ENCODE peak calls at places on chromosomes 7 and 10, in four cellular contexts. One of them, this sample, is unnamed. For H3K9me3, the result is how much of the 10 kb centered on the place peaks cover.

GRCh38 chr7:85186521-85187241 is at the start of gene SEMA3D:
- DNase-seq in uterus: no peak
- DNase-seq in stomach: peak
- DNase-seq in sigmoid colon: peak
- DNase-seq in this sample: peak

GRCh38 chr7:121562274-121562673 is 166.2 kb upstream of the FAM3C start:
- DNase-seq in uterus: no peak
- DNase-seq in stomach: no peak
- DNase-seq in sigmoid colon: no peak
- DNase-seq in this sample: no peak

GRCh38 chr7:47950714-47951113 is 2.4 kb upstream of the PKD1L1 start:
- DNase-seq in uterus: peak
- DNase-seq in stomach: peak
- DNase-seq in sigmoid colon: no peak
- DNase-seq in this sample: no peak

GRCh38 chr7:47634273-47634672 is 52.4 kb upstream of the TNS3 start:
- DNase-seq in uterus: no peak
- DNase-seq in stomach: no peak
- DNase-seq in sigmoid colon: no peak
- DNase-seq in this sample: no peak

GRCh38 chr10:103676851-103677417 is 178.4 kb downstream of the SH3PXD2A start:
- DNase-seq in uterus: peak
- DNase-seq in stomach: no peak
- DNase-seq in sigmoid colon: peak
- DNase-seq in this sample: peak

GRCh38 chr7:104450861-104451260 is 122.5 kb downstream of the LHFPL3 start:
- DNase-seq in uterus: no peak
- DNase-seq in stomach: no peak
- DNase-seq in sigmoid colon: no peak
- DNase-seq in this sample: no peak

GRCh38 chr7:12423355-12423994 is 19.8 kb upstream of the VWDE start:
- DNase-seq in uterus: no peak
- DNase-seq in stomach: no peak
- DNase-seq in sigmoid colon: no peak
- DNase-seq in this sample: no peak

GRCh38 chr7:108382932-108383331 is 73.3 kb downstream of the NRCAM start:
- DNase-seq in uterus: no peak
- DNase-seq in stomach: no peak
- DNase-seq in sigmoid colon: no peak
- DNase-seq in this sample: no peak

GRCh38 chr7:26293569-26294308 is 2.1 kb downstream of the SNX10 start:
- DNase-seq in uterus: no peak
- DNase-seq in stomach: no peak
- DNase-seq in sigmoid colon: no peak
- DNase-seq in this sample: no peak

GRCh38 chr7:44195901-44196300 is 4.9 kb upstream of the YKT6 start:
- DNase-seq in uterus: no peak
- DNase-seq in stomach: no peak
- DNase-seq in sigmoid colon: peak
- DNase-seq in this sample: no peak

DNA sequence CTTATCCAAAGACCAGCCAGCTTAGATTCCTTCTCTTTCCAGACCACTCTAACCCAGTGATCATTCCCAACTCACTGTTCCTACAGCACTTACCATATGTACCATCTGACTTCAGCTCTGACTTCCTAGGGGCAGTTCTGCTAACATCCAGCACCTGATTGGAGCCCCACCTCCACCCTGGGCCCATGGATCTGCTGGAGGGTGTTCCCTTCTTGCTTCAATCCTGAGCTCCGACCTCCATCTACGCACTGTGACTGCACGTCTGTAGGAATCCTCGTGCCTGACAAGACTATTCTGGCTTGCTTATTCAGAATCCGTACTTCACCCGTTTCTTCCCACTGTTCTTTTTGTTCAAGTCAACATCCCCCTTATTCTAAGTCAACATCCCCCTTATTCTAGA is 57.6 kb downstream of the HIPK2 start:
- DNase-seq in uterus: no peak
- DNase-seq in stomach: no peak
- DNase-seq in sigmoid colon: no peak
- DNase-seq in this sample: no peak
- H3K9me3 ChIP-seq in uterus: under half
- H3K9me3 ChIP-seq in stomach: under half
- H3K9me3 ChIP-seq in sigmoid colon: under half
- H3K9me3 ChIP-seq in this sample: under half

GRCh38 chr7:27774717-27775328 is 34.9 kb downstream of the TAX1BP1 start:
- DNase-seq in uterus: no peak
- DNase-seq in stomach: no peak
- DNase-seq in sigmoid colon: no peak
- DNase-seq in this sample: no peak
- TF ChIP-seq CTCF in uterus: peak
- TF ChIP-seq CTCF in stomach: no peak
- TF ChIP-seq CTCF in sigmoid colon: peak
- TF ChIP-seq CTCF in this sample: peak

GRCh38 chr10:101905241-101905640 is 61.6 kb upstream of the KCNIP2 start:
- DNase-seq in uterus: no peak
- DNase-seq in stomach: no peak
- DNase-seq in sigmoid colon: no peak
- DNase-seq in this sample: no peak
- TF ChIP-seq POLR2A in uterus: no peak
- TF ChIP-seq POLR2A in stomach: no peak
- TF ChIP-seq POLR2A in sigmoid colon: no peak
- TF ChIP-seq POLR2A in this sample: no peak

DNA sequence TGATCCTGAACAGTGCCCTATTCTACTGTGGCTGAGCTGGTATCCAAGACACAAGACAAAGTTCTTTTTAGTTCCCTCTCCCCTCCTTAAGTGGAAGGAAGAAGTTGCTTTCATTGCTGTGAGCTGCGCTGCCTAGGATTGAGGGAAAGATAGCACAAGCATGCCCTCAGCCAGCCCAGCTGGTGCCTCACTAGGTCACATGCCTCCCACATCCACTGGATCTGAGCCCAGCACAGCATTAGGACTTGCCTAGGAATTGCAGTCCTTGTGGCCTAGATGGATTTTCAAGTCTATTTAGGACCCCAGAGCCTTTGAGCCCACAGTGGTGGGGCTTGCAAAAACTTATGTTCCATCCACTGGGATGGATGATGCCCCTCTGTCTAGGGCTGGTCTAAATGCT is 214.2 kb downstream of the ZNF248 start:
- DNase-seq in uterus: no peak
- DNase-seq in stomach: no peak
- DNase-seq in sigmoid colon: no peak
- DNase-seq in this sample: no peak
- H3K9me3 ChIP-seq in uterus: under half
- H3K9me3 ChIP-seq in stomach: under half
- H3K9me3 ChIP-seq in sigmoid colon: under half
- H3K9me3 ChIP-seq in this sample: under half

GRCh38 chr7:100629117-100629711 is 12.1 kb downstream of the TFR2 start:
- DNase-seq in uterus: no peak
- DNase-seq in stomach: peak
- DNase-seq in sigmoid colon: no peak
- DNase-seq in this sample: peak

GRCh38 chr7:100630066-100630465 is 11.3 kb downstream of the TFR2 start:
- DNase-seq in uterus: no peak
- DNase-seq in stomach: no peak
- DNase-seq in sigmoid colon: no peak
- DNase-seq in this sample: no peak

GRCh38 chr7:100627238-100627549 is 14.2 kb downstream of the TFR2 start:
- DNase-seq in uterus: no peak
- DNase-seq in stomach: no peak
- DNase-seq in sigmoid colon: no peak
- DNase-seq in this sample: no peak

GRCh38 chr7:100632951-100633717 is 8.2 kb downstream of the TFR2 start:
- DNase-seq in uterus: no peak
- DNase-seq in stomach: peak
- DNase-seq in sigmoid colon: peak
- DNase-seq in this sample: peak
- TF ChIP-seq CTCF in uterus: peak
- TF ChIP-seq CTCF in stomach: no peak
- TF ChIP-seq CTCF in sigmoid colon: peak
- TF ChIP-seq CTCF in this sample: peak

DNA sequence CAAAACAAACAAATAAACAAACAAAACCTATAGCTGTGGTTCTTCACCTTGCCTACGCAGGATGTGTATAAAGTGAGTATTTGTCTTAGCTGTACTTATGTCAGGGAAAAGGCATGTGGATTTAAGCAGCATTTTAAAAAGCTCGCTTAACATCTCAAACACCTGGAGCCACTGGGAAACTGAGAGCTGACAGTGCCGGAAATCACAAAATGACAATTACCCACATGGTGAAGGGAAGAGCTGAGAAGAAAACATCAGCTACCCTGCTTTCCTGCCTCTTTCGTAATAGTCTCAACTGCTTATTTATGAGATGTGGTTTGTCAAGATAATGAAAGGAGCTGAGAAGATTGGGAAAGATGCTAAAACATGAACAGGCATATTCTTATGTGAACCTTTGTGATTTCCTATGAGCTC is 31.1 kb upstream of the MSMB start:
- DNase-seq in uterus: no peak
- DNase-seq in stomach: no peak
- DNase-seq in sigmoid colon: no peak
- DNase-seq in this sample: no peak
- TF ChIP-seq POLR2A in uterus: no peak
- TF ChIP-seq POLR2A in stomach: no peak
- TF ChIP-seq POLR2A in sigmoid colon: no peak
- TF ChIP-seq POLR2A in this sample: no peak

DNA sequence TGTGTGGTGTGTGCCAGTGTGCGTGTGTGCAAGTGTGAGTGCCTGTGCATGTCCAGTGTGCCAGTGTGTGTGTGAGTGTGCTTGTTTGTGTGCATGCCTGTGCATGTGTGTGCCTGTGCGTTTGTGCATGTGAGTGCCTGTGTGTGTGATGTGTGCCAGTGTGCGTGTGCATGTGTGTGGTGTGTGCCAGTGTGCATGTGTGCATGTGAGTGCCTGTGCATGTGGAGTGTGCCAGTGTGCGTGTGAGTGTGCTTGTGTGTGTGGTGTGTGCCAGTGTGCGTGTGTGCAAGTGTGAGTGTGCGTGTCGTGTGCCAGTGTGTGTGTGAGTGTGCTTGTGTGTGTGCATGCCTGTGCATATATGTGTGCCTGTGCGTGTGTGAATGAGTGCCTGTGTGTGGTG is 33.8 kb downstream of the ADGRA1 start:
- DNase-seq in uterus: no peak
- DNase-seq in stomach: no peak
- DNase-seq in sigmoid colon: no peak
- DNase-seq in this sample: no peak
- H3K9me3 ChIP-seq in uterus: under half
- H3K9me3 ChIP-seq in stomach: under half
- H3K9me3 ChIP-seq in sigmoid colon: under half
- H3K9me3 ChIP-seq in this sample: under half

DNA sequence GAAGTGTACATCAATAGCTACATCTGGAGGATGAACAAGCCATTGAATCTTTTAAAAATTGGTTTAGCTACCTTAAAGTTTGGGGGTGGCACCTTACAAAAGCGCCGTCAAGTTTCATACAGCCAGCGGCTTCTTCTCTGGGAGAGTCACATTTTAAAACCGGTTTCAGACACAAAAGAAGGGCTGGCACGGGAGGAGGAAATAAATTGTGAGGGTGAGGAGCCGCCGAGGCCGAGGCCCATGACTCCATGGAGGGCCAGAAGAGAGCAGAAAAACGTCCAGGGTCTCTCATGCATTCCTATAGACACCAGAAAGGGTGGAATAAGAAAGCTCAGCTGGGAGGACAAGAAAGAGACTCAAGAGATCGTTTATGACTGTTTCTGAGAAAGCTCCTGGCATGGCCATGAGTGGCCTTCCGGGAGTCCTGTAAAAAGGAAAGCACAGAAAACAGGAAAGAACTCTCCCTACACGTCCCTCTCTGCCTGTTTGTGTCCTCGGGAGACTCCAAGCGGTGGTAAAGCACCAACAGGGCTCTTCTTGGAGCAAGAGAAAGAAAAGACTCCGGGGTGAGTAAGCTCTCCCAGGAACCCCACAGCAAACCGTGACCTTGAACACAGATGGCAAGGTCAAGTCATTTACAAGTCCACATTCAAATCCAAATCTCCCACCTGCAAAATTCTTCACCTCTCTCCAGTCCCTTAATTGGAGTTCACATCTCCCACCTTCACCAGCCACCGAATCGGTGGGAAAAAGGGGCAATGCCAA is 1.8 kb downstream of the FRAT2 start:
- DNase-seq in uterus: peak
- DNase-seq in stomach: peak
- DNase-seq in sigmoid colon: peak
- DNase-seq in this sample: peak
- TF ChIP-seq CTCF in uterus: no peak
- TF ChIP-seq CTCF in stomach: no peak
- TF ChIP-seq CTCF in sigmoid colon: no peak
- TF ChIP-seq CTCF in this sample: peak